ENCODE peak calls at places on chromosomes 12 and 14, in seven cellular contexts. G, Q, H, R, W, E and P are unnamed samples.

GRCh38 chr12:99960312-99960711 is 24.4 kb downstream of the ANKS1B start:
- DNase-seq in G (no peak), Q (no peak), H (no peak), R (no peak), W (no peak), E (no peak), P (no peak)

GRCh38 chr12:109857715-109858114 is 22.6 kb downstream of the GLTP start:
- DNase-seq in G (no peak), Q (no peak), H (no peak), R (no peak), W (no peak), E (no peak), P (no peak)

GRCh38 chr14:95663226-95663797 is 22.9 kb upstream of the TCL1B start:
- DNase-seq in G (no peak), Q (no peak), H (no peak), R (no peak), W (no peak), E (no peak), P (no peak)

GRCh38 chr14:86777950-86778602 is 1214.9 kb downstream of the GALC start:
- DNase-seq in G (no peak), Q (peak), H (no peak), R (no peak), W (peak), E (peak), P (peak)

GRCh38 chr12:94571556-94571955 is 78.8 kb downstream of the TMCC3 start:
- DNase-seq in G (no peak), Q (peak), H (no peak), R (no peak), W (no peak), E (peak), P (peak)

GRCh38 chr12:120231316-120232011 is 30.6 kb upstream of the RPLP0 start:
- DNase-seq in G (no peak), Q (peak), H (no peak), R (no peak), W (peak), E (peak), P (peak)

GRCh38 chr12:67274186-67274585 is 5.0 kb downstream of the CAND1 start:
- DNase-seq in G (no peak), Q (no peak), H (no peak), R (no peak), W (no peak), E (no peak), P (no peak)

GRCh38 chr12:40551466-40551865 is 140.8 kb upstream of the CNTN1 start:
- DNase-seq in G (no peak), Q (no peak), H (no peak), R (no peak), W (no peak), E (no peak), P (no peak)

GRCh38 chr12:68001486-68002466 is 12.5 kb downstream of the IFNG-AS1 start:
- DNase-seq in G (no peak), Q (no peak), H (no peak), R (no peak), W (no peak), E (no peak), P (peak)

GRCh38 chr14:59306775-59307174 is 118.3 kb downstream of the DAAM1 start:
- DNase-seq in G (no peak), Q (no peak), H (no peak), R (no peak), W (no peak), E (no peak), P (peak)

GRCh38 chr14:90543876-90544275 is 147.0 kb downstream of the CALM1 start:
- DNase-seq in G (no peak), Q (no peak), H (no peak), R (no peak), W (no peak), E (no peak), P (no peak)

GRCh38 chr12:47856094-47856493 is 36.4 kb upstream of the HDAC7 start:
- DNase-seq in G (no peak), Q (no peak), H (no peak), R (no peak), W (no peak), E (no peak), P (no peak)

GRCh38 chr12:104576980-104577925 is 120.5 kb downstream of the CHST11 start:
- DNase-seq in G (no peak), Q (peak), H (no peak), R (no peak), W (peak), E (no peak), P (peak)

GRCh38 chr12:54879132-54879531 is 24.8 kb downstream of the MUCL1 start:
- DNase-seq in G (no peak), Q (no peak), H (no peak), R (no peak), W (no peak), E (no peak), P (no peak)

GRCh38 chr12:132218915-132219314 is 74.7 kb downstream of the NOC4L start:
- DNase-seq in G (no peak), Q (no peak), H (no peak), R (no peak), W (no peak), E (no peak), P (no peak)

GRCh38 chr12:49273726-49274395 is 9.0 kb downstream of the TUBA1C start:
- DNase-seq in G (no peak), Q (no peak), H (no peak), R (no peak), W (no peak), E (no peak), P (no peak)

GRCh38 chr12:65608319-65608916 is 215.9 kb upstream of the HMGA2 start:
- DNase-seq in G (no peak), Q (no peak), H (no peak), R (no peak), W (no peak), E (no peak), P (peak)

GRCh38 chr14:38065101-38065762 is 142.5 kb upstream of the SSTR1 start:
- DNase-seq in G (no peak), Q (no peak), H (no peak), R (no peak), W (no peak), E (no peak), P (no peak)

GRCh38 chr14:68794130-68794855 is 1.4 kb upstream of the ZFP36L1 start:
- DNase-seq in G (peak), Q (peak), H (peak), R (peak), W (peak), E (no peak), P (peak)

GRCh38 chr12:16112151-16112550 is 165.3 kb downstream of the SLC15A5 start:
- DNase-seq in G (no peak), Q (no peak), H (no peak), R (no peak), W (no peak), E (no peak), P (no peak)

GRCh38 chr12:67331123-67331522 is 62.0 kb downstream of the CAND1 start:
- DNase-seq in G (no peak), Q (no peak), H (no peak), R (no peak), W (no peak), E (no peak), P (no peak)

GRCh38 chr12:131202592-131203378 is 249.1 kb downstream of the ADGRD1 start:
- DNase-seq in G (no peak), Q (no peak), H (no peak), R (no peak), W (no peak), E (no peak), P (no peak)

DNA sequence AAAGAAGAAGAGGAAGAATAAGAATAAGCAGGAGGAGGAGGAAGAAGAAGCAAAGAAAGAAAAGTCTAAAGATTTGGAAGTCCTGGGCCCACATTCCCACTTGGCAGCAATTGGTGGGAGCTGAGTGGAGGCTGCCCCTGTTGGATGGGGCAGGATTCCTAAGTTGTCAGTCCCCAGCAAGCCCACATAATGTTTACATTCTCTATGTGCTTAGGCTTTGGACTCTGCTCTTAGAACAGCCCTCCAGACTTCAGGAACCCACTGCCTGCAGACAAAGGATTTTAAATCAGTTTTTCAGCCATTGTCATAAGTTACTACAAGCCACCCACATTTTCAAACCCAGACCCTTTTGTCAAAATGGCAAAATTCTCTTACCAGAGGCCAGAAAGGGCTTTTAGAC is 92.0 kb downstream of the OTX2 start:
- DNase-seq in G (no peak), Q (no peak), H (no peak), R (no peak), W (no peak), E (no peak), P (no peak)
- TF ChIP-seq CTCF in G (no peak), Q (no peak), H (no peak), R (no peak), W (no peak), E (no peak), P (no peak)

GRCh38 chr12:9751204-9752144 is 9.2 kb downstream of the CD69 start:
- DNase-seq in G (no peak), Q (no peak), H (no peak), R (no peak), W (no peak), E (no peak), P (peak)
- H3K4me3 ChIP-seq in G (no peak), Q (no peak), H (peak), R (peak), W (no peak), E (no peak), P (no peak)

GRCh38 chr12:17511369-17511768 is 578.6 kb downstream of the RERGL start:
- DNase-seq in G (no peak), Q (no peak), H (no peak), R (no peak), W (no peak), E (no peak), P (no peak)
- TF ChIP-seq CTCF in G (no peak), Q (no peak), H (no peak), R (no peak), W (no peak), E (no peak), P (no peak)

DNA sequence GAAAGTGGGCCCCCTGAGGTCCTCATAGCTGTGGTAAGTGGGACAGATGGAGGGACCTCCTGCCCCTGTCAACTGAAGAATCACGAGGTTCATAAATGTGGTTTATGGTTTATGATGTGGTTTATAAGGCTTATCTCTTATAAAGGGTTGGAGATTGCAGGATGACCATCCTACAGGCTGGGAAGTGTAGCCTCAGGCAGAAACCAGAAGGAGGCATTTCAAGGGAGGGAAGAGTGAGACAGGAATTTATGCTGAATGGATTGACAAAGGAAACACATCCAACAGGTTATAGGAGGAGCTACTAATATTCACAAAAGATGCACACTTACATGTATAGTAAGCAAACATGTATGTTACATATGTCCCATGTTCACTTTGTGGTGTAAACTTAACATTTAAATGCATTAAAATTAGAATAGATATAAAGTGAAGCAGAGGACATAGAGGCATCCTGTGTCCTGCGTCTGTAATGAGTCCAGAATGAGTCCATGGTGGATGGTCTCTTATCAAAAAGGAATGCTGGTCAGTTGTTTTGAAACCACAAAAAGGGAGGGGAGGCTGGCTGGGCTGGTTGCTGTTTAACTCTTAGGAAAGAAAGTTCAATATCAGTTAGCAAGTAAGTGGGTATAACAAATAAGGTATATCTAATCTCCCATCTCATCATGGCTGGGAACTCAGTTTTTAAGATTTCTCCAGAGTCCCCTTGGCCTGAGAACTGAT is 149.0 kb upstream of the RMST start:
- DNase-seq in G (no peak), Q (no peak), H (no peak), R (no peak), W (no peak), E (no peak), P (peak)
- H3K4me3 ChIP-seq in G (no peak), Q (no peak), H (no peak), R (no peak), W (no peak), E (no peak), P (no peak)

DNA sequence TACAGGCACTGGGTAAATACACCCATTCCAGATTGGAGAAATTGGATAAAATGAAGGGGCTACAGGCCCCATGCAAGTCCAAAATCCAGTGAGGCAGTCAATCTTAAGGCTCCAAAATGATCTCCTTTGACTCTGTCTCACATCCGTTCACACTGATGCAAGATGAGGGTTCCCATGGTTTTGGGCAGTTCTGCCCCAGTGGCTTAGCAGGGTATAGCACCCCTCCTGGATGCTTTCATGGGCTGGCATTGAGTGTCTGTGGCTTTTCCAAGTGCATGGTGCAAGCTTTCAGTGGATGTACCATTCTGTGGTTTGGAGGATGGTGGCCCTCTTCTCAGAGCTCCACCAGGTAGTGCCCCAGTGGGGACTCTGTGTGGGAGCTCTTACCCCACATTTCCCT is 427.2 kb downstream of the TRHDE start:
- DNase-seq in G (no peak), Q (no peak), H (no peak), R (no peak), W (no peak), E (no peak), P (no peak)
- TF ChIP-seq CTCF in G (no peak), Q (peak), H (no peak), R (no peak), W (no peak), E (no peak), P (no peak)

GRCh38 chr14:105076805-105077648 is 11.8 kb upstream of the GPR132 start:
- DNase-seq in G (no peak), Q (no peak), H (peak), R (no peak), W (no peak), E (no peak), P (no peak)

GRCh38 chr14:105076296-105076804 is 11.1 kb upstream of the GPR132 start:
- DNase-seq in G (no peak), Q (no peak), H (peak), R (no peak), W (no peak), E (no peak), P (no peak)

GRCh38 chr14:105074601-105075053 is 9.4 kb upstream of the GPR132 start:
- DNase-seq in G (peak), Q (no peak), H (peak), R (no peak), W (no peak), E (no peak), P (no peak)

GRCh38 chr14:105073720-105074600 is 8.7 kb upstream of the GPR132 start:
- DNase-seq in G (no peak), Q (no peak), H (peak), R (no peak), W (no peak), E (no peak), P (no peak)

DNA sequence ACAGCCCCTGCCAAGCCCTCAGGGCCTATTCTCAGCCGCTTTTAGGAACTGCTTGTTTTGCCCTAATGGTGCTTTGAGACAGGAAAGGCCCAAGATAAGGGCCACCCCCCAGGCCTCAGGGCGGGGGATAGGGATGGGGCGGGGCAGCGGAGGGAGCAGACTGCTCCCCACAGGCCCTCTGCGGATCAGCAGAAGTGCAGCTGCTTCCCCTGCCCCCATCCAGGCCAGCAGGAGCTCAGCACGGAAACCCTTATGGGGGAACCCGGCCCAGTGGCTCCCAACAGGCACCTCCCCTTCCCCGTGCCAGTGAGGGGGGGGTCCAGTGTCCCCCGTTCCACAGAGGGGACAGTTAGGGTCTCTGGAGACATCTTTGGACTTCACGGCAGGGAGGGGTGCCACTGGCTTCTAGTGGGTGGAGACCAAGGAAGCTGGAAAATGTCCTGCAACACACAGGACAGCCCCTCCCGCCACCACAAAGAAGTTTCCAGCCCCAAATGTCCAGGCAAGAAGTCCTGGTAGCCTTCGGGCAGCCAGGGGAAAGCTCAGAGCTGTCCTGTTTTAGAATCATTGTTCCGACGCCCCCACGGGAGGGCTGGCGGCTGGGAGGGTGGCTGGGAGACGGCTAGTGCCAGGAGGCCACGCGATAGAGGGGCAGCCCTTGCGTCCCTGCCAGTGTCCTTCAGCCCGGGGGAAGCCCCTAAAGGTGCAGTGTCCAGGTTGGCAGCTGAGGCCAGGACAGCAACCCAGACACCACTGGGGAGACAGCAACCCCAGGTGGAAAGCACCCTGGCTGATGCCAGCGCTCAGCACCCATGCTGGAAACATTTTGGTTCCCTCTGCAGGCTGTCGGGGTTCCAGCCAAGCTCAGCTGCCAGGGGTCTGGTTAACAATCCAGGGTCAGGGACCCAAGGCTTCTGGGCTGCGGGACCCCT is 10.4 kb upstream of the GPR132 start:
- DNase-seq in G (peak), Q (no peak), H (peak), R (no peak), W (no peak), E (no peak), P (no peak)
- H3K4me3 ChIP-seq in G (no peak), Q (no peak), H (peak), R (no peak), W (no peak), E (no peak), P (no peak)